ENCODE peak calls at places on chromosomes 13 and 19, in four cellular contexts. One of them, this sample, is unnamed.

GRCh38 chr13:110330491-110331001 is 23.5 kb downstream of the COL4A2 start:
- DNase-seq in H1: no peak
- DNase-seq in HepG2: no peak
- DNase-seq in GM12878: no peak
- DNase-seq in this sample: no peak

GRCh38 chr13:40502236-40502635 is 164.2 kb downstream of the FOXO1 start:
- DNase-seq in H1: no peak
- DNase-seq in HepG2: no peak
- DNase-seq in GM12878: no peak
- DNase-seq in this sample: no peak

GRCh38 chr13:112561478-112561877 is 26.5 kb downstream of the TUBGCP3 start:
- DNase-seq in H1: no peak
- DNase-seq in HepG2: no peak
- DNase-seq in GM12878: no peak
- DNase-seq in this sample: no peak

GRCh38 chr19:4636151-4636717 is 3.1 kb upstream of the TNFAIP8L1 start:
- DNase-seq in H1: no peak
- DNase-seq in HepG2: no peak
- DNase-seq in GM12878: no peak
- DNase-seq in this sample: no peak

GRCh38 chr19:54439174-54439851 is 9.7 kb upstream of the LENG8 start:
- DNase-seq in H1: no peak
- DNase-seq in HepG2: peak
- DNase-seq in GM12878: no peak
- DNase-seq in this sample: no peak

GRCh38 chr19:30564551-30565011 is 192.4 kb downstream of the ZNF536 start:
- DNase-seq in H1: no peak
- DNase-seq in HepG2: no peak
- DNase-seq in GM12878: no peak
- DNase-seq in this sample: no peak

GRCh38 chr19:53659292-53659691 is 27.5 kb downstream of the DPRX start:
- DNase-seq in H1: peak
- DNase-seq in HepG2: peak
- DNase-seq in GM12878: no peak
- DNase-seq in this sample: no peak

GRCh38 chr19:35513975-35514809 is 743 bp upstream of the DMKN start:
- DNase-seq in H1: no peak
- DNase-seq in HepG2: peak
- DNase-seq in GM12878: no peak
- DNase-seq in this sample: no peak

GRCh38 chr19:6088677-6089063 is 21.6 kb downstream of the RFX2 start:
- DNase-seq in H1: no peak
- DNase-seq in HepG2: no peak
- DNase-seq in GM12878: no peak
- DNase-seq in this sample: no peak

GRCh38 chr19:45128109-45128508 is 32.7 kb downstream of the NKPD1 start:
- DNase-seq in H1: no peak
- DNase-seq in HepG2: no peak
- DNase-seq in GM12878: no peak
- DNase-seq in this sample: no peak

GRCh38 chr13:98622926-98623325 is 46.0 kb upstream of the STK24 start:
- DNase-seq in H1: no peak
- DNase-seq in HepG2: no peak
- DNase-seq in GM12878: no peak
- DNase-seq in this sample: no peak

GRCh38 chr19:13995017-13995728 is 10.9 kb downstream of the RFX1 start:
- DNase-seq in H1: no peak
- DNase-seq in HepG2: no peak
- DNase-seq in GM12878: no peak
- DNase-seq in this sample: no peak

DNA sequence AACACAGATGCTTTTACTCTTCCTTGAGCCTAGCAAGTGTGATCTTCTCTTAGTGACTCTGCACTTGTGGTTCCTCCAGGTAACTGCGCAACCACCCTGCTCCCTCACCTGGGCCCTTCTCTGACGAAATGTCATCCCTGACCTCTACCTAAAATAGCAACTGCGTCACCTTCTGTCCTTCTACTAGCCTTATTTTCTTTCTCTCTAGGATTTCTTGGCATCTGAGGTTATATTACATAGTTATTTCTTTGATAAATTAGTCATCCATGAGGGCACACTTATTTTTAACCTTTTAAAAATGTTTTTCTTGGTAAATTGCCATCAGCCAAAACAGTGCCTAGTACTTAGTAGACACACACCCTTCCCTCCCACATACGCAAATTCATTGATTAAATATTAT is 355.5 kb downstream of the ENOX1 start:
- DNase-seq in H1: no peak
- DNase-seq in HepG2: no peak
- DNase-seq in GM12878: no peak
- DNase-seq in this sample: no peak
- TF ChIP-seq YY1 in H1: no peak
- TF ChIP-seq YY1 in HepG2: no peak
- TF ChIP-seq YY1 in GM12878: no peak
- TF ChIP-seq YY1 in this sample: no peak

GRCh38 chr13:43786472-43786765 is 353 bp downstream of the ENOX1 start:
- DNase-seq in H1: no peak
- DNase-seq in HepG2: no peak
- DNase-seq in GM12878: no peak
- DNase-seq in this sample: no peak
- TF ChIP-seq SUZ12 in H1: no peak
- TF ChIP-seq SUZ12 in HepG2: no peak
- TF ChIP-seq SUZ12 in GM12878: no peak
- TF ChIP-seq SUZ12 in this sample: no peak

GRCh38 chr19:1447565-1447903 is 2.4 kb upstream of the APC2 start:
- DNase-seq in H1: no peak
- DNase-seq in HepG2: no peak
- DNase-seq in GM12878: no peak
- DNase-seq in this sample: no peak

GRCh38 chr19:1450735-1451669 is 1.1 kb downstream of the APC2 start:
- DNase-seq in H1: no peak
- DNase-seq in HepG2: no peak
- DNase-seq in GM12878: no peak
- DNase-seq in this sample: no peak

GRCh38 chr19:1451916-1452801 is 2.2 kb downstream of the APC2 start:
- DNase-seq in H1: no peak
- DNase-seq in HepG2: no peak
- DNase-seq in GM12878: no peak
- DNase-seq in this sample: no peak

GRCh38 chr19:1447944-1448343 is 2.0 kb upstream of the APC2 start:
- DNase-seq in H1: no peak
- DNase-seq in HepG2: no peak
- DNase-seq in GM12878: no peak
- DNase-seq in this sample: no peak

GRCh38 chr19:1449467-1450442 is at the start of gene APC2:
- DNase-seq in H1: no peak
- DNase-seq in HepG2: no peak
- DNase-seq in GM12878: no peak
- DNase-seq in this sample: no peak
- TF ChIP-seq YY1 in H1: no peak
- TF ChIP-seq YY1 in HepG2: no peak
- TF ChIP-seq YY1 in GM12878: no peak
- TF ChIP-seq YY1 in this sample: no peak

GRCh38 chr19:46920341-46920740 is 59.5 kb downstream of the ARHGAP35 start:
- DNase-seq in H1: no peak
- DNase-seq in HepG2: no peak
- DNase-seq in GM12878: no peak
- DNase-seq in this sample: no peak
- TF ChIP-seq SUZ12 in H1: no peak
- TF ChIP-seq SUZ12 in HepG2: no peak
- TF ChIP-seq SUZ12 in GM12878: no peak
- TF ChIP-seq SUZ12 in this sample: no peak